ENCODE peak calls at places on chromosomes 7 and 10, in five cellular contexts. K is AG09309, H is endodermal cell, G is lower lobe of right lung, C is stomach. M is an unnamed sample.
A peak's percentile ranks its signal among the peaks of the same experiment; 100 is the strongest.

GRCh38 chr7:67100956-67101361 is 104.3 kb downstream of the TYW1 start:
- DNase-seq in C (no peak), H (peak; percentile 49), G (no peak), K (no peak), M (peak; percentile 18)

GRCh38 chr10:125060038-125060437 is 100.3 kb downstream of the CTBP2 start:
- DNase-seq in H (no peak), C (no peak), G (no peak), K (no peak), M (no peak)

GRCh38 chr7:115328018-115328417 is 406.1 kb downstream of the MDFIC start:
- DNase-seq in C (no peak), K (no peak), H (no peak), G (no peak), M (no peak)

GRCh38 chr7:50653997-50654425 is 88.8 kb upstream of the DDC start:
- DNase-seq in G (no peak), K (no peak), C (peak; percentile 31), H (peak; percentile 27), M (no peak)

GRCh38 chr10:36759111-36759805 is 366.1 kb upstream of the ANKRD30A start:
- DNase-seq in C (no peak), K (peak; percentile 90), H (no peak), G (no peak), M (no peak)

GRCh38 chr10:10977231-10977956 is 40.3 kb upstream of the CELF2 start:
- DNase-seq in C (no peak), H (no peak), K (no peak), G (no peak), M (no peak)

GRCh38 chr7:97064972-97065587 is 40.4 kb upstream of the DLX5 start:
- DNase-seq in H (peak; percentile 62), G (no peak), C (no peak), K (peak; percentile 21), M (peak; percentile 9)

GRCh38 chr7:28658392-28658791 is 246.1 kb downstream of the CREB5 start:
- DNase-seq in K (no peak), C (no peak), H (no peak), G (no peak), M (no peak)

GRCh38 chr10:11810313-11810766 is 12.8 kb upstream of the PROSER2 start:
- DNase-seq in C (no peak), K (no peak), G (peak; percentile 26), H (no peak), M (no peak)

GRCh38 chr10:124741281-124741921 is 2.8 kb downstream of the FAM53B start:
- DNase-seq in C (peak; percentile 87), K (no peak), H (peak; percentile 95), G (peak; percentile 88), M (no peak)

GRCh38 chr10:117130862-117131389 is 7.1 kb downstream of the VAX1 start:
- DNase-seq in K (no peak), G (no peak), C (no peak), H (peak; percentile 53), M (no peak)

GRCh38 chr7:82578430-82578829 is 134.9 kb upstream of the CACNA2D1 start:
- DNase-seq in H (no peak), G (no peak), C (no peak), K (no peak), M (no peak)

GRCh38 chr10:99484626-99485581 is 47.8 kb upstream of the NKX2-3 start:
- DNase-seq in H (peak; percentile 81), C (no peak), K (no peak), G (no peak), M (no peak)

GRCh38 chr7:106442476-106442875 is 157.7 kb upstream of the NAMPT start:
- DNase-seq in G (no peak), H (no peak), K (no peak), C (no peak), M (no peak)

GRCh38 chr10:27285093-27285492 is 44.5 kb upstream of the ACBD5 start:
- DNase-seq in C (no peak), G (no peak), H (peak; percentile 64), K (no peak), M (no peak)

GRCh38 chr10:3486346-3487065 is 298.5 kb downstream of the KLF6 start:
- DNase-seq in G (peak; percentile 80), C (peak; percentile 74), H (peak; percentile 92), K (no peak), M (no peak)

GRCh38 chr7:121328508-121329459 is at the start of gene WNT16:
- DNase-seq in H (peak; percentile 89), C (no peak), K (no peak), G (peak; percentile 39), M (no peak)

GRCh38 chr7:17506090-17506489 is 207.6 kb downstream of the AHR start:
- DNase-seq in H (no peak), G (no peak), C (peak; percentile 43), K (no peak), M (no peak)

GRCh38 chr7:143329471-143330170 is 13.7 kb downstream of the CLCN1 start:
- DNase-seq in K (no peak), C (no peak), G (no peak), H (no peak), M (no peak)

GRCh38 chr7:39952791-39953190 is 2.7 kb downstream of the CDK13 start:
- DNase-seq in K (no peak), G (no peak), C (no peak), H (no peak), M (no peak)

GRCh38 chr7:131383417-131383816 is 55.7 kb downstream of the MKLN1 start:
- DNase-seq in C (no peak), H (no peak), K (peak; percentile 1), G (no peak), M (no peak)

GRCh38 chr7:42319631-42320030 is 82.6 kb upstream of the GLI3 start:
- DNase-seq in K (no peak), H (no peak), G (no peak), C (no peak), M (no peak)

GRCh38 chr7:43669286-43670081 is 59.8 kb downstream of the COA1 start:
- DNase-seq in C (no peak), H (peak; percentile 77), G (no peak), K (no peak), M (no peak)

GRCh38 chr10:131997366-131998049 is 15.8 kb upstream of the BNIP3 start:
- DNase-seq in K (peak; percentile 33), C (peak; percentile 76), H (peak; percentile 91), G (peak; percentile 90), M (peak; percentile 10)
- H3K4me3 ChIP-seq in K (no peak overlapping the region), C (peak overlapping the region; percentile 3), H (no peak overlapping the region), G (no peak overlapping the region), M (no peak overlapping the region)

DNA sequence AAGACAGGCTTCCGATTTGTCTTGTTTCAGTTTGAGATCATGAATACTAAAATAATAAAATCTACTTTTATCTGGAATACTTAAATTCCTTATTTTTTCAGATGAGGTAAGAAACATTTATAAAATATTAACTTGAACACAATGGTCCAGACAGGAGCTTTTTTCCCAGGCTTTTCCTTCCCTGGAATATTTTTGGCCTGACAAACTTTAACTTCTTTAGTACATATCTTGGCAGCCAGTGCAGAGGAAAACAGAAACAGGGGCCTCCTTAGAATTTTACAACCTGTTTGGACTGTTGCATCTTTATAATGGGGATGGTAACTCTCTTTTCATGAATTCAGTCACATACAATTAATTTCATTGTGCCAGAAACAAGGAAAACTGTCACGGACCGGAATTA is 41.4 kb downstream of the NRP1 start:
- DNase-seq in C (no peak), G (no peak), H (no peak), K (no peak), M (no peak)
- TF ChIP-seq CTCF in C (no peak), G (no peak), H (no peak), K (no peak), M (no peak)

GRCh38 chr10:45418859-45419672 is 45.0 kb downstream of the ALOX5 start:
- DNase-seq in H (peak; percentile 90), C (peak; percentile 51), K (no peak), G (peak; percentile 74), M (no peak)

GRCh38 chr10:45417746-45418145 is 43.7 kb downstream of the ALOX5 start:
- DNase-seq in H (no peak), G (no peak), C (no peak), K (no peak), M (no peak)

GRCh38 chr10:45419673-45420020 is 45.6 kb downstream of the ALOX5 start:
- DNase-seq in G (no peak), H (no peak), K (no peak), C (no peak), M (no peak)

GRCh38 chr10:45416603-45417002 is 42.6 kb downstream of the ALOX5 start:
- DNase-seq in C (no peak), K (no peak), G (no peak), H (no peak), M (no peak)

GRCh38 chr10:45418417-45418858 is 44.4 kb downstream of the ALOX5 start:
- DNase-seq in C (no peak), H (no peak), K (no peak), G (no peak), M (no peak)
- H3K4me3 ChIP-seq in C (peak overlapping the region; percentile 54), H (peak overlapping the region; percentile 77), K (peak overlapping the region; percentile 68), G (peak overlapping the region; percentile 60), M (peak overlapping the region; percentile 54)

DNA sequence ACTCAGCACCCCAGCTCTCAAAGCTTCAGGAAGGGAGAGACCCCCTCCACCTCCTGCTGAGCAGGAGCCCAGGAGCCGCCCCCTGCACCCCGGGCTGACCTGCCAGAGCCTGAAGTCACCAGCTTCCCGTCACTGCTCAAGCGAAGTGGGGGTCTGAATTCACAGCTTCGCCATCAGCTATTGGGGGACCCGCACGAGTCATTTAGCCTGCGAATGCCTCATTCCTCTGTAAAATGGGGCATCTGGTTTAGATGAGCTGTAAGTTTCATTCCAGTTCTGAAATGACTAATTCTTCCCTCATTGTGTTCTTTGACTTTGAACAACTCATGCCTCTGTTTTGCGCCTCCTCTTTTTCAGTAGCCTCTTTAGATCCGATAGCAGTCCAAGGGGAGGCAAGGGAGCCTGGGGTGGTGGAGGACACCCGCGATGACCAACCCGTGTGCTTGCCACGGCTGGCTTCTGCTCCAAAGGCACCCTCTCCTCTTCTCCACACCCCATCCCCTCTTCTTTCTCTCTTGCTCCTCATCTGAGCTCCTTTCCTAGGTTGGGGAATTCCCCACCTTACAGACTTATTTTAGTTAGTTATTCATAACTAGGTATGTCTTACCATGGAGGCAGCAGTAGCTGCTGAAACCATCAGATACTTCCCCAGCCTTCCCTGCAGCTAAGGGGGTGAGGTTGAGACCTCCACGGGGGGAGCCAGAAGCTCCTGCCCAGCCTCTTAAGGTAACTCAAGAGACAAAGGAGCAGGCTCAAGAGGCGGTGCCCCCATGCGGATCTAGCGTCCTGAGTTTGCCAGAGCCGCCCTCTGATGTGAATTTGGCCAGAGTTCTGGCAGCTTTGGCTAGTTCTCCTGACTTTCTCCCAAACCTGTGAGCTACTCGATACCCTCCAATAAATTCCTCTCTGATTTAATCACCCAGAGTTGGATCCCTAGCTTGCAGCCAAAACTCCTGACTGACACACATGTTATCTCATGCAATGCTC is 47.7 kb downstream of the RBM17 start:
- DNase-seq in G (no peak), H (no peak), C (no peak), K (peak; percentile 40), M (no peak)
- TF ChIP-seq CTCF in G (no peak), H (no peak), C (no peak), K (peak; percentile 15), M (no peak)

DNA sequence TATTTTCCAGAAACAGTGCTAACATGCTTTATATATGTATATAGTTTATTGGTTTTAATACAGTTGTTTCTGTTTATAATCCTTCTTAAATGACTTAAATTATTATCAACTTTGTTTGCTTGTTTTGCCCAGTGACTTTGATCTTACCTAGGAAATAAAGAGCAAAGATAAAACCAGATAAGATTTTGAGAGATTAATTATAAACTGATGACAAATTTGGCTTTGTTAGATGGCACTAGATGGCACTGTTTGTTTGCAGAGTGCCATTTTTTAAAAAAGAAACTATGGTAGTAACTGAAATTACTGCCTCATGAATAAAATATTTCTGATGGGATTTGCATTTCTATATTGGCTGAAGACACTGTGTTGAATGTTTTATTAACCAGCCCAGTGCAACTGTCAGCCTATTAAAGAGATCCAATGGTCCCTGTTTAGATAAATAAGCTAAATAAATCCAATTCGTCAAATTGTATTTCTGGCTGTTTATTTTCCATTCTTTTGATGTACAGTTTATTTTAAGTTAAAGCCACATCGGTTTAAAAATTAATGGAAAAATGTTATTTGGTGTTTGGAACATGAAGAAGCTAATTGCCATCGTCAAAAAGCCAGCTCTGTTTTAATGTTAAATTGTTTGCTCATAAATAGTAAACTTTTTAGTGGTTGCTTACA is 28.7 kb downstream of the VTI1A start:
- DNase-seq in H (no peak), K (no peak), G (no peak), C (no peak), M (no peak)
- H3K4me3 ChIP-seq in H (no peak overlapping the region), K (no peak overlapping the region), G (no peak overlapping the region), C (no peak overlapping the region), M (no peak overlapping the region)

M was measured in retinal pigment epithelial cell.